ENCODE peak calls at places on chromosomes 2 and 18, in ten cellular contexts. A is NCI-H1092; G is KBM-7; J is activated naive CD8-positive, alpha-beta T cell treated with anti-CD3 and anti-CD28 coated beads, Interleukin-2, amount 50 U/mL, for 24 hours; I is thoracic aorta; H is neural progenitor cell; N is amniotic stem cell; M is mucosa of gallbladder; Q is psoas muscle; P is stimulated activated CD4-positive, alpha-beta T cell treated with anti-CD3 and anti-CD28 coated beads, Interleukin-1b, Interleukin-23, amount 100 ng/mL, for 1 hour. Y is an unnamed sample.

GRCh38 chr2:116917196-116917595 is 897.3 kb upstream of the DDX18 start:
- DNase-seq in N (no peak), P (no peak), H (no peak), M (no peak), Q (no peak), G (no peak), A (no peak), I (no peak), J (no peak), Y (no peak)

GRCh38 chr2:12915792-12916191 is 199.1 kb downstream of the TRIB2 start:
- DNase-seq in A (no peak), H (no peak), M (no peak), N (no peak), P (no peak), J (no peak), I (no peak), Q (no peak), G (no peak), Y (no peak)

GRCh38 chr2:120568975-120569268 is 166.7 kb upstream of the GLI2 start:
- DNase-seq in G (no peak), Q (no peak), P (no peak), N (no peak), A (no peak), M (no peak), I (no peak), H (no peak), J (no peak), Y (no peak)

GRCh38 chr18:48949051-48949605 is 1.6 kb downstream of the SMAD7 start:
- DNase-seq in N (no peak), P (no peak), J (peak; percentile 44), M (no peak), H (peak; percentile 47), A (no peak), I (no peak), G (no peak), Q (peak; percentile 74), Y (peak; percentile 21)

GRCh38 chr2:25323042-25323514 is 18.6 kb downstream of the DNMT3A start:
- DNase-seq in M (no peak), J (peak; percentile 71), N (no peak), G (no peak), P (no peak), I (no peak), Q (peak; percentile 44), H (peak; percentile 53), A (no peak), Y (no peak)

GRCh38 chr2:237181844-237182243 is 96.2 kb downstream of the COPS8 start:
- DNase-seq in N (no peak), P (no peak), M (no peak), Q (no peak), G (no peak), I (no peak), A (no peak), J (no peak), H (no peak), Y (no peak)

GRCh38 chr2:191218292-191218898 is 26.8 kb upstream of the MYO1B start:
- DNase-seq in G (peak; percentile 85), Q (no peak), M (peak; percentile 26), N (no peak), P (no peak), I (peak; percentile 9), J (peak; percentile 76), H (peak; percentile 88), A (peak; percentile 51), Y (peak; percentile 75)

GRCh38 chr2:202760848-202761247 is 110.7 kb downstream of the ICA1L start:
- DNase-seq in H (no peak), G (no peak), A (no peak), Q (no peak), I (no peak), J (no peak), M (no peak), P (no peak), N (no peak), Y (no peak)

GRCh38 chr2:12805032-12805431 is 88.3 kb downstream of the TRIB2 start:
- DNase-seq in H (no peak), J (no peak), G (no peak), P (no peak), I (no peak), Q (no peak), A (no peak), N (no peak), M (no peak), Y (no peak)

GRCh38 chr2:127770973-127771735 is 39.8 kb downstream of the WDR33 start:
- DNase-seq in P (no peak), G (no peak), N (peak; percentile 2), A (no peak), Q (no peak), I (no peak), H (no peak), J (no peak), M (no peak), Y (peak; percentile 69)

GRCh38 chr2:210593166-210593565 is 36.8 kb downstream of the CPS1 start:
- DNase-seq in I (no peak), M (no peak), G (no peak), H (no peak), P (no peak), J (no peak), Q (no peak), N (no peak), A (no peak), Y (no peak)

GRCh38 chr2:179824961-179825360 is 36.5 kb downstream of the ZNF385B start:
- DNase-seq in P (no peak), M (no peak), Q (no peak), G (no peak), J (no peak), I (no peak), N (no peak), H (peak; percentile 66), A (no peak), Y (no peak)

GRCh38 chr2:217798743-217799552 is 203.8 kb downstream of the TNS1 start:
- DNase-seq in G (peak; percentile 92), M (peak; percentile 46), J (no peak), N (no peak), H (no peak), I (peak; percentile 3), P (no peak), Q (no peak), A (no peak), Y (no peak)

GRCh38 chr18:69987870-69988269 is 40.2 kb upstream of the CD226 start:
- DNase-seq in A (no peak), I (no peak), N (no peak), G (no peak), M (no peak), H (no peak), J (no peak), P (no peak), Q (no peak), Y (no peak)

GRCh38 chr2:219596954-219597551 is 604 bp upstream of the STK11IP start:
- DNase-seq in G (no peak), I (no peak), J (no peak), M (no peak), N (no peak), A (no peak), P (no peak), H (no peak), Q (no peak), Y (no peak)

GRCh38 chr2:23390152-23390551 is 5.2 kb downstream of the KLHL29 start:
- DNase-seq in Q (no peak), P (no peak), G (peak; percentile 19), N (no peak), M (no peak), J (no peak), H (no peak), A (no peak), I (no peak), Y (no peak)

GRCh38 chr18:8337216-8337615 is 272.0 kb upstream of the RAB12 start:
- DNase-seq in N (no peak), G (no peak), P (no peak), I (no peak), H (no peak), A (no peak), J (no peak), Q (no peak), M (no peak), Y (no peak)

GRCh38 chr2:212145111-212145510 is 393.5 kb downstream of the ERBB4 start:
- DNase-seq in A (no peak), G (no peak), I (no peak), M (no peak), P (no peak), J (no peak), N (no peak), Q (no peak), H (no peak), Y (no peak)

GRCh38 chr2:112156152-112156986 is 18.2 kb downstream of the FBLN7 start:
- DNase-seq in M (no peak), I (no peak), H (peak; percentile 60), G (peak; percentile 28), A (no peak), J (peak; percentile 67), P (no peak), N (no peak), Q (no peak), Y (no peak)

GRCh38 chr18:74342416-74343043 is 26.9 kb downstream of the C18orf63 start:
- DNase-seq in A (peak; percentile 8), Q (no peak), H (peak; percentile 53), M (peak; percentile 54), J (no peak), I (no peak), P (no peak), G (peak; percentile 19), N (peak; percentile 52), Y (peak; percentile 67)